ENCODE peak calls at places on chromosomes 12 and 14, in four cellular contexts. P, G, Q and R are unnamed samples. For H3K4me1, the result is how much of the 10 kb centered on the place peaks cover.

GRCh38 chr12:84463756-84464495 is 448.7 kb downstream of the SLC6A15 start:
- DNase-seq in P (no peak), G (no peak), Q (no peak), R (no peak)

GRCh38 chr14:100132903-100133510 is 26.4 kb downstream of the DEGS2 start:
- DNase-seq in P (no peak), G (no peak), Q (no peak), R (no peak)

GRCh38 chr14:24095196-24096068 is 1.3 kb downstream of the PCK2 start:
- DNase-seq in P (peak), G (peak), Q (no peak), R (peak)

GRCh38 chr12:64679487-64679983 is 69.2 kb downstream of the RASSF3 start:
- DNase-seq in P (peak), G (peak), Q (no peak), R (peak)

GRCh38 chr12:80692114-80692513 is 15.3 kb upstream of the MYF6 start:
- DNase-seq in P (no peak), G (no peak), Q (no peak), R (no peak)

GRCh38 chr14:22383515-22384166 is 205.4 kb downstream of the DAD1 start:
- DNase-seq in P (no peak), G (no peak), Q (no peak), R (no peak)

GRCh38 chr14:24277606-24278321 is 6.4 kb upstream of the RABGGTA start:
- DNase-seq in P (peak), G (no peak), Q (no peak), R (peak)

GRCh38 chr14:32703246-32703645 is 235.4 kb upstream of the NPAS3 start:
- DNase-seq in P (no peak), G (peak), Q (no peak), R (no peak)

GRCh38 chr14:99540196-99541032 is 59.2 kb downstream of the CCNK start:
- DNase-seq in P (peak), G (no peak), Q (no peak), R (no peak)

GRCh38 chr12:45909041-45909713 is 81.2 kb downstream of the SCAF11 start:
- DNase-seq in P (no peak), G (no peak), Q (no peak), R (no peak)

GRCh38 chr14:65330416-65330815 is 82.1 kb upstream of the FUT8 start:
- DNase-seq in P (no peak), G (no peak), Q (no peak), R (no peak)

GRCh38 chr12:70852416-70853150 is 68.0 kb downstream of the PTPRR start:
- DNase-seq in P (no peak), G (peak), Q (no peak), R (no peak)

GRCh38 chr12:105980048-105980447 is 158.7 kb downstream of the NUAK1 start:
- DNase-seq in P (no peak), G (no peak), Q (no peak), R (no peak)

GRCh38 chr14:69259531-69260245 is at the start of gene GALNT16:
- DNase-seq in P (peak), G (peak), Q (no peak), R (peak)

GRCh38 chr12:101697930-101698781 is 716 bp downstream of the CHPT1 start:
- DNase-seq in P (peak), G (peak), Q (no peak), R (peak)

GRCh38 chr12:47817272-47818006 is 2.3 kb downstream of the HDAC7 start:
- DNase-seq in P (peak), G (no peak), Q (no peak), R (no peak)

GRCh38 chr12:94690199-94690695 is 39.9 kb upstream of the TMCC3 start:
- DNase-seq in P (no peak), G (peak), Q (no peak), R (no peak)

GRCh38 chr14:80587096-80587724 is 354.3 kb downstream of the CEP128 start:
- DNase-seq in P (no peak), G (peak), Q (no peak), R (no peak)

GRCh38 chr12:109716092-109716479 is 2.5 kb downstream of the FAM222A start:
- DNase-seq in P (peak), G (no peak), Q (no peak), R (no peak)

GRCh38 chr12:116609715-116610114 is 50.5 kb downstream of the MAP1LC3B2 start:
- DNase-seq in P (no peak), G (no peak), Q (no peak), R (no peak)

GRCh38 chr12:111446631-111447570 is 41.2 kb downstream of the SH2B3 start:
- DNase-seq in P (no peak), G (no peak), Q (peak), R (no peak)
- H3K4me1 ChIP-seq in P (under half), G (under half), Q (half or more), R (half or more)

GRCh38 chr12:126935435-126935834 is 1331.5 kb upstream of the TMEM132C start:
- DNase-seq in P (no peak), G (no peak), Q (no peak), R (no peak)

GRCh38 chr12:126937431-126937830 is 1329.5 kb upstream of the TMEM132C start:
- DNase-seq in P (no peak), G (no peak), Q (no peak), R (no peak)

GRCh38 chr12:126932156-126932555 is 1334.8 kb upstream of the TMEM132C start:
- DNase-seq in P (no peak), G (no peak), Q (no peak), R (no peak)

DNA sequence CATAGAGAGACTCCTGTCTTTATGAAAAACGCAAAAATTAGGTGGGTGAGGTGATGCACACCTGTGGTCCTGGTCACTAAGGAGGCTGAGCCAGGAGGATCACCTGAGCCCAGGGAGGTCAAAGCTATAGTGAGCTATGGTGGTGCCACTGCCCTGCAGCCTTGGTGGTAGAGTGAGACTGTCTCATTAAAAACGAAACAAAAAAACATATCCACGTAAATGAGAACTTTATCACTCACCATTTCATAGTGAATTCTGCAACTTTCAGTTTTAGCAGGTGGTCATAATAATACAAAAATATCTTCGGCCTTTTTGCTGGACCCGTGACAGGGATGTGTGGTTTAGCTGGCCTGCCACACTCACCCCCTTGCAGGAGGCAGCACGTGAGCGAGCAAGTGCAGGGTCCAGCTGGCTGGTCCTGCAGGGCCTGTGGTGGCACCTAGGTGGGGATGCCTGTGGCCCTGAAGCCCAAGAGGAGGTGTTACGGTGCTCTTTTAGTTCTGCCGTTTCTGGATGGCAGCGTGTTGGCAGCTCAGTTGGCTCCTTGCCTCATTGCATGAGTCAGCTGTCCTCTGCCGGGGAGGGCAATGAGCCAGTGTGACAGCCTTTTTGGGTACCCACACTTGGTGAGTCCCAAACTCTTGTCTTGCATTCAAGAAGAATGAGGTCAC is 1330.7 kb upstream of the TMEM132C start:
- DNase-seq in P (peak), G (no peak), Q (no peak), R (peak)
- H3K4me1 ChIP-seq in P (under half), G (under half), Q (under half), R (under half)

DNA sequence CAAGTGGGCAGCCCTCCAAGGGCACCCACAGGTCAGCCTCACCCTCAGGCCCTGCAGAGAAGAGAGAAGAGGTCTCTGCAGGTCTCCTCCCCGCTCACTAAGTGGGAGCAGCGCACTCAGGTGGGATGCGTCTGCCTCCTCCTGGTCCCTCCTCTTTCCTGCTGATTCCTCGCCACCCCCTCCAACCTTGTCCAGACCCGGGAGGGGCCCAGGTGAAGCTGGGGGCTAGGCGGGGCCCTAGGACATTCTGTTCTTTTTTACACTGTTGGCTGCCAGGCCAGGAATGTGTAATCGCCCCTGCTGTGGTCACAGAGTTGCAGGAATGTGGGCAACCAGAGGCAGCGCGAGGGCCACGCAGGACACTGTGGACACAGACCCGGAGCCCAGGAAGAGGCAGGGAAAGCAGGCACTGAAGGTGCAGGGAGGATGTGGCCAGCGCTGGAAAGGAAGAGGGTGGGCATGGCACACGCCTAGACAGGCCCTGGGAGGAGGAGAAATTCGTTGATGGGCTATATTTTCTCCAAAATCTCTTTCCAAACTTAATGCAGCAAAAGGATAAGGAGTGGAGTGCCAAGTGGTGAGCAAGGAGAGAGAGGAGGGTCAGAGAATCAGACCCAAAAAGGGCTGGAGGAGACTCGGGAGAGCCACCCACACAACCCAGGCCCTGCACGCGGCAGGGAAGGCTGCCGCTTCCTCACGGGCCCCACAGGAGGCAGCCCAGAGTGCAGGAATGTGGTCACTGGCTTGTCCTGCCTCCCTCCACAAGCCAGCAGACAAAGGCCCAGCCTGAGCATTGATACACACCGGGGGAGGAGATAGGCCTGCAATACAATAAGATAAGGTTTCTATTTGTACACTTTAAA is 947 bp upstream of the SCNN1A start:
- DNase-seq in P (peak), G (peak), Q (peak), R (no peak)
- H3K4me1 ChIP-seq in P (under half), G (under half), Q (half or more), R (under half)

GRCh38 chr12:69513297-69513696 is 43.1 kb downstream of the FRS2 start:
- DNase-seq in P (no peak), G (no peak), Q (no peak), R (no peak)
- H3K4me1 ChIP-seq in P (under half), G (half or more), Q (half or more), R (half or more)

GRCh38 chr12:132505852-132506219 is 15.9 kb downstream of the FBRSL1 start:
- DNase-seq in P (no peak), G (no peak), Q (no peak), R (no peak)

GRCh38 chr12:132506730-132507538 is 17.0 kb downstream of the FBRSL1 start:
- DNase-seq in P (peak), G (peak), Q (no peak), R (peak)

GRCh38 chr12:132506328-132506727 is 16.4 kb downstream of the FBRSL1 start:
- DNase-seq in P (no peak), G (no peak), Q (no peak), R (no peak)

GRCh38 chr12:132503611-132504204 is 13.8 kb downstream of the FBRSL1 start:
- DNase-seq in P (no peak), G (no peak), Q (no peak), R (no peak)

GRCh38 chr12:132505105-132505851 is 15.3 kb downstream of the FBRSL1 start:
- DNase-seq in P (no peak), G (no peak), Q (no peak), R (peak)
- H3K4me1 ChIP-seq in P (under half), G (under half), Q (half or more), R (half or more)

GRCh38 chr12:51886021-51886710 is 1.7 kb upstream of the ANKRD33 start:
- DNase-seq in P (peak), G (peak), Q (peak), R (peak)

GRCh38 chr12:51883998-51884675 is 3.8 kb upstream of the ANKRD33 start:
- DNase-seq in P (no peak), G (no peak), Q (no peak), R (no peak)

GRCh38 chr12:51888316-51889215 is 663 bp downstream of the ANKRD33 start:
- DNase-seq in P (no peak), G (no peak), Q (no peak), R (no peak)

GRCh38 chr12:51887476-51888315 is at the start of gene ANKRD33:
- DNase-seq in P (peak), G (peak), Q (no peak), R (no peak)

DNA sequence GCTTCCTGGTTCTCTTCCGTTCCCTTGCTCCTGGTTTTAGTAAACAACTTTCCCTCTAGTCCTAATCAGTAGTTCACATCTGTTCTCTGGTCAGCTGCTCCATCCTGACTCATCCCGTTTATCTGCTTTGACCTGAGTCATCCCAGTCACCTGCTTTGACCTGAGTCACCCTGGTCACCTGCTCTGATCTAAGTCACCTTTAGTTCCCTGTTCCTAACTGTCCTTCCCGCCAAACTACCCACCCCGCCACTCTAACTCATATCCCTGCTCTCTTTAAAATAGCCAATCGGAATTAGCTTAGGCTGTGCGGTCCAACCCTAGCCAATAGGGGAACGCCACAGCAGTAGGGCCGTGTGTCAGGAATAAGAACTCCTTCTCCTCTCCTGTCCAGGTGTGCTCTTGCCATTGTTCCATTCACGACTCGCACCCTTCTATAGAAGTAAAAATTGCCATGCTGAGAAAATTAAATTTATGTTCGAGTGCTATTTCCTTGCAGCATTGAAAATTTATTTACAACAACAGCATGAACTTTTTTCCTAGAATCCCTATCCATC is 3.1 kb upstream of the ANKRD33 start:
- DNase-seq in P (no peak), G (no peak), Q (no peak), R (no peak)
- H3K4me1 ChIP-seq in P (under half), G (under half), Q (under half), R (under half)

DNA sequence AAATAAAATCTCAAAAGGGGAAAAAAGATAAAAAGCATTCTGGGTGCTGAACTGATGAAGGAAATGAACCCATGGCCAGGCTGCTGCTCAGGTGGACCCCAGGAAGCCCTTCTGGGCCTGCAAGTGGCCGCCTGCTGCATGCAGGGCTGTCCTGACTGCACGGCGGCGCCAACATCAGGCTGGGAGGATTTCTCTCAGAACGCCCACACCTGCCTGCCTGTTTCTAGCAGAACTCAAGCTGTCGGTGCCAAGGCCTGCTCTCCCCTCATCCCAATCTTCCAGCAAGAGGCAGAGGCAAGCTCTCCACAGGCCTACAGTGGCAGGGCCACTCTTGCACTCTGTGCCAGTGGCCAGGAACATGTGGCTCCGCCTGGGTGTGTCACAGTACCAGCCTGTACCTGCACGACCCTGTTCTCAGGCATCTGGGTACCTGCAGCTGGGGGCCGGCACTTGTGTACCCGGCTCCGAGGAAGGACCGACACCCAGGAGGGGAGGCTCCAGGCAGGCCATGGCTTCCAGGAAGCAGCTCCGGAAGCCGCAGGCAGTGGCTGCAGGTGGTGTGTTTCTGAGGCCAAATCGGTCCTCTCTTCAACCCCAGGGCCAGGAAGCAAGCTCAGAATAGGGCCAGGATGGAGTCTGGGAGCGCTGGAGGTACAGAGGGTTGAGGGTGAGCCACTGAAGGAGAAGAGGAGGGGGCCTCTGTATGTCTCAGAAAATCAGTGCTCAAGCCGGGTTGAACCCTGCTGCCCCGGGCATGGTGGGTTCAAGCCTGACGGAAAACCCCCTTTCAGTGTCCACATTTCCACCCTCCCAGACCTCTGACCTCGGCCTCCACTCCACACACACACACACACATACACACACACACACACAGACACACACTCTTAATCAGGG is 2.5 kb upstream of the INF2 start:
- DNase-seq in P (peak), G (no peak), Q (no peak), R (peak)
- H3K4me1 ChIP-seq in P (under half), G (under half), Q (half or more), R (half or more)

GRCh38 chr14:75519826-75520692 is 2.2 kb upstream of the BATF start:
- DNase-seq in P (no peak), G (peak), Q (no peak), R (no peak)
- H3K4me1 ChIP-seq in P (under half), G (under half), Q (under half), R (under half)

GRCh38 chr12:124542021-124542941 is 25.1 kb downstream of the NCOR2 start:
- DNase-seq in P (peak), G (no peak), Q (no peak), R (no peak)
- H3K4me1 ChIP-seq in P (under half), G (half or more), Q (half or more), R (half or more)